ENCODE peak calls at places on chromosomes 11 and 22, in nine cellular contexts. Z is C1 segment of cervical spinal cord; C is effector memory CD8-positive, alpha-beta T cell; K is anterior cingulate cortex; X is NCI-H187; N is left kidney; Y is foreskin fibroblast; F is activated naive CD8-positive, alpha-beta T cell treated with anti-CD3 and anti-CD28 coated beads, Interleukin-2, amount 50 U/mL, for 24 hours; L is caudate nucleus. P is an unnamed sample.

GRCh38 chr11:86571273-86571948 is 101.0 kb downstream of the ME3 start:
- DNase-seq in Z (no peak), C (no peak), K (no peak), X (no peak), N (peak; percentile 70), Y (no peak), F (no peak), L (no peak), P (no peak)

GRCh38 chr22:25366876-25367466 is 147.5 kb downstream of the CRYBB2 start:
- DNase-seq in Z (no peak), C (no peak), K (no peak), X (no peak), N (no peak), Y (no peak), F (no peak), L (no peak), P (no peak)

GRCh38 chr11:69553416-69554357 is 72.2 kb downstream of the LINC01488 start:
- DNase-seq in Z (no peak), C (no peak), K (no peak), X (no peak), N (no peak), Y (no peak), F (no peak), L (no peak), P (no peak)

GRCh38 chr22:17264321-17265052 is 45.3 kb upstream of the ADA2 start:
- DNase-seq in Z (no peak), C (no peak), K (peak; percentile 55), X (peak; percentile 40), N (peak; percentile 94), Y (no peak), F (no peak), L (no peak), P (no peak)

GRCh38 chr22:17910561-17911311 is 113.6 kb downstream of the MICAL3 start:
- DNase-seq in Z (peak; percentile 76), C (no peak), K (peak; percentile 79), X (no peak), N (peak; percentile 87), Y (peak; percentile 91), F (no peak), L (peak; percentile 83), P (peak; percentile 92)

GRCh38 chr11:70555092-70555491 is 156.8 kb downstream of the CTTN start:
- DNase-seq in Z (no peak), C (no peak), K (no peak), X (peak; percentile 60), N (peak; percentile 47), Y (no peak), F (no peak), L (no peak), P (no peak)

GRCh38 chr11:111063711-111064110 is 181.8 kb upstream of the POU2AF2 start:
- DNase-seq in Z (peak; percentile 29), C (no peak), K (peak; percentile 28), X (no peak), N (no peak), Y (no peak), F (no peak), L (no peak), P (no peak)

GRCh38 chr22:21984793-21985192 is 2.2 kb upstream of the TOP3B start:
- DNase-seq in Z (no peak), C (no peak), K (no peak), X (no peak), N (peak; percentile 45), Y (peak; percentile 8), F (no peak), L (no peak), P (no peak)

GRCh38 chr11:43988040-43988793 is 45.8 kb downstream of the C11orf96 start:
- DNase-seq in Z (no peak), C (no peak), K (no peak), X (no peak), N (peak; percentile 58), Y (no peak), F (no peak), L (no peak), P (no peak)

GRCh38 chr11:121095561-121095960 is 5.5 kb upstream of the TECTA start:
- DNase-seq in Z (no peak), C (no peak), K (no peak), X (no peak), N (no peak), Y (no peak), F (no peak), L (no peak), P (no peak)

GRCh38 chr11:126082251-126083109 is 19.8 kb upstream of the CDON start:
- DNase-seq in Z (no peak), C (no peak), K (peak; percentile 86), X (no peak), N (no peak), Y (no peak), F (no peak), L (peak; percentile 58), P (no peak)

GRCh38 chr11:87212891-87213290 is 175.2 kb downstream of the TMEM135 start:
- DNase-seq in Z (no peak), C (no peak), K (no peak), X (no peak), N (no peak), Y (no peak), F (no peak), L (no peak), P (no peak)

GRCh38 chr11:105032495-105032894 is 2.4 kb downstream of the CASP1 start:
- DNase-seq in Z (no peak), C (no peak), K (no peak), X (no peak), N (no peak), Y (no peak), F (no peak), L (no peak), P (no peak)

GRCh38 chr11:94786264-94787126 is 18.3 kb downstream of the AMOTL1 start:
- DNase-seq in Z (no peak), C (no peak), K (no peak), X (no peak), N (peak; percentile 66), Y (no peak), F (no peak), L (no peak), P (no peak)

GRCh38 chr11:86152006-86152862 is 83.3 kb upstream of the PICALM start:
- DNase-seq in Z (peak; percentile 82), C (no peak), K (peak; percentile 81), X (no peak), N (peak; percentile 54), Y (no peak), F (no peak), L (peak; percentile 82), P (peak; percentile 55)

GRCh38 chr22:39214006-39214382 is 30.8 kb downstream of the PDGFB start:
- DNase-seq in Z (no peak), C (no peak), K (no peak), X (no peak), N (no peak), Y (no peak), F (no peak), L (no peak), P (no peak)

GRCh38 chr11:128830836-128831780 is 36.0 kb downstream of the KCNJ1 start:
- DNase-seq in Z (peak; percentile 53), C (peak; percentile 87), K (peak; percentile 44), X (peak; percentile 55), N (peak; percentile 90), Y (peak; percentile 61), F (peak; percentile 89), L (peak; percentile 45), P (peak; percentile 78)

GRCh38 chr22:29154364-29155048 is 51.2 kb upstream of the EMID1 start:
- DNase-seq in Z (peak; percentile 67), C (peak; percentile 70), K (peak; percentile 56), X (no peak), N (peak; percentile 90), Y (peak; percentile 24), F (peak; percentile 77), L (peak; percentile 73), P (peak; percentile 83)

GRCh38 chr11:9847636-9848035 is 183.8 kb downstream of the SWAP70 start:
- DNase-seq in Z (no peak), C (no peak), K (no peak), X (no peak), N (no peak), Y (no peak), F (no peak), L (no peak), P (no peak)

GRCh38 chr22:47151490-47151889 is 389.0 kb downstream of the TBC1D22A start:
- DNase-seq in Z (no peak), C (no peak), K (no peak), X (no peak), N (no peak), Y (no peak), F (no peak), L (no peak), P (peak; percentile 17)